ENCODE peak calls at places on chromosome 10, in four cellular contexts. D, U, A and I are unnamed samples.

GRCh38 chr10:46267132-46267985 is 19.4 kb upstream of the ANTXRL start:
- DNase-seq in A (peak), U (no peak), D (no peak), I (no peak)

GRCh38 chr10:68435803-68436202 is 28.7 kb upstream of the RUFY2 start:
- DNase-seq in A (no peak), U (no peak), D (no peak), I (no peak)

GRCh38 chr10:9302142-9302746 is 1247.8 kb downstream of the GATA3 start:
- DNase-seq in A (no peak), D (peak), U (peak), I (no peak)

GRCh38 chr10:113585949-113586348 is 33.1 kb downstream of the HABP2 start:
- DNase-seq in D (no peak), A (no peak), U (no peak), I (no peak)

GRCh38 chr10:46555713-46556514 is 544 bp downstream of the GPRIN2 start:
- DNase-seq in A (peak), D (no peak), U (no peak), I (no peak)

GRCh38 chr10:24519950-24520349 is 203.7 kb downstream of the ARHGAP21 start:
- DNase-seq in A (no peak), D (no peak), U (no peak), I (no peak)

GRCh38 chr10:78331391-78331922 is 297.8 kb downstream of the RPS24 start:
- DNase-seq in U (peak), D (peak), A (peak), I (peak)

GRCh38 chr10:44006826-44007225 is 358.1 kb upstream of the ZNF32 start:
- DNase-seq in U (peak), D (no peak), A (peak), I (no peak)

GRCh38 chr10:21172774-21173432 is 275.8 kb upstream of the NEBL start:
- DNase-seq in D (no peak), A (no peak), U (peak), I (peak)

GRCh38 chr10:34397324-34397723 is 417.8 kb downstream of the PARD3 start:
- DNase-seq in U (peak), A (no peak), D (peak), I (no peak)

GRCh38 chr10:24287559-24288195 is 78.7 kb downstream of the KIAA1217 start:
- DNase-seq in A (no peak), U (no peak), D (no peak), I (no peak)

GRCh38 chr10:48456361-48456804 is 148.5 kb downstream of the ARHGAP22 start:
- DNase-seq in A (no peak), U (no peak), D (no peak), I (no peak)

DNA sequence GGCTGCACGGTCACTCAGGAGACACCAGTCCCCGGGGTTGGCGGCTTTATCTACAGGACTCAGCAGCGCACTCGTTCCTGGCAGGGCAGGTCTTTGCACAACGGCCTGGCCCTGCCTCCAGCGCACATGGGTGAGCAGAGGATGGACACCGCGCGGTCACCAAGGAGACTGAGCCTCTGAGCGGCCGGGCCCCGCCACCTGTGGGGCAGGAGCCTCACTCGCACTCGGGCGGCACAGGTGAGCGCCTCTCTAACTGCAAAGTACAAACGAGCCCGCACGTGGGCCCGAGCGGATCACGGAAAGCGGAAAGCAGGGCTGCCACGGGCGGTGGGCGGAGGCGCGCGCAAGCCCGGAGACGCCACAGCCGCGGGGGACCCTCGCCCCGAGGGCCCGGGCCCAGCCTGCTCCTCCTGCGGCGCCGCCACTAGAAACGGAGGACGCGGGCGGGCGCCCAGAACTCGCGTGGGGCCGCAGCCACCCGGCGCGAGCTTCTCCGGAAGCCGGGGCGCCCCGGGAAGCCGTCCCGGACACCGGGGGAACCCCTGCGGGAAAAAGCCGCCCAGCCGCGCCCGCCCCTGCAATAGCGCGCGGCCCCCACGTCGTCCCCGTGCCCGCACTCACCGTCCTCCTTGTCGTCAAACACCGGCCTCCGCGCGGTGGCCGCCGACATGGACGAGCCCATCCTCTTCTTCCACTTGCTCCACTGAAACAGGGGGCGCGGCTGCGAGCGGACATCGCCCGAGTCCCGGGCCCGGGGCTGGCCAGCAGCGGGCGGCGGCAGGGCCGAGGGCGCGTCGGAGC is 599 bp downstream of the STK32C start:
- DNase-seq in A (no peak), U (no peak), D (no peak), I (no peak)
- H3K4me3 ChIP-seq in A (peak), U (peak), D (peak), I (peak)

DNA sequence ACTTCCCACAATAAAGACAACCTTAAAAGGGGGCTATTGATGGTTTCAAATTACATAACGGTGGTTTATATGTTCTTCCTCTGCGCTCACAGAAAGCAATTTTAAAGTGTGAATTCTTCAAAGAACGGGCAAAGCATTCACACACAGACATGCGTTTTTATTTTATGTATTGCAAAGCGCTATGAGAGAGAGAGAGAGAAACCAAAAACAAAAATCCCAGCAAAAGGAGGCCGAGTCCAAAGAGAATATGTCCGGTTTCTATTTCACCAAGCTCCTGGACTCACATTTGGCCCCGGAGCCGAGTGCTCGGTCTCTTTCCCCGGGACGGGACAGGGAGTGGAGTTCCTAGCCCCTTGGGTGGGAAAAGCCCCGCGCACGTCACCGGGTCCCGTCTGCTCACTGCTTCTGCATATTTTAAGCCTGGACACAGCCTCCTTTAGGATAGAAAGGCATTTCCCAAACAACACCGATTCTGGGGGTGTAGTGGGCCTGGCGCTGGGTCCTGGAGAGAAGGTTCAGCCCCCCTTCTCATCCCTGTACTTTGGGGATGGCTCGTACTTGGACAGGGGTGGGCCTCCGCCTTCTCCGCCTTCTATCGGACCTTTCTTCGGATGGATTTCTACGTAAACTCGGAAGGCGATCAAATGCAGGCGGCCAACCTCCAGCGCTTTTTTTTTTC is 26.9 kb upstream of the VAX1 start:
- DNase-seq in U (no peak), D (no peak), A (no peak), I (no peak)
- H3K4me3 ChIP-seq in U (no peak), D (no peak), A (no peak), I (no peak)

GRCh38 chr10:124679401-124679800 is 64.8 kb downstream of the FAM53B start:
- DNase-seq in D (no peak), U (no peak), A (no peak), I (no peak)
- H3K4me3 ChIP-seq in D (no peak), U (no peak), A (no peak), I (no peak)

GRCh38 chr10:60948871-60949270 is 4.9 kb upstream of the RHOBTB1 start:
- DNase-seq in D (no peak), A (no peak), U (no peak), I (no peak)
- H3K4me3 ChIP-seq in D (no peak), A (no peak), U (no peak), I (no peak)